ENCODE peak calls at places on chromosome 19, in four cellular contexts. One of them, this sample, is unnamed.

GRCh38 chr19:56765107-56765506 is 75.4 kb downstream of the PEG3 start:
- DNase-seq in K562: no peak
- DNase-seq in stimulated activated CD4-positive, alpha-beta T cell treated with anti-CD3 and anti-CD28 coated beads, Interleukin-2, amount 100 ng/mL, for 48 hours: no peak
- DNase-seq in stromal cell of bone marrow: peak; percentile 2
- DNase-seq in this sample: no peak

GRCh38 chr19:11570039-11570462 is 7.4 kb downstream of the ACP5 start:
- DNase-seq in stimulated activated CD4-positive, alpha-beta T cell treated with anti-CD3 and anti-CD28 coated beads, Interleukin-2, amount 100 ng/mL, for 48 hours: no peak
- DNase-seq in stromal cell of bone marrow: no peak
- DNase-seq in K562: no peak
- DNase-seq in this sample: no peak

GRCh38 chr19:33501957-33502356 is 19.6 kb downstream of the PEPD start:
- DNase-seq in stimulated activated CD4-positive, alpha-beta T cell treated with anti-CD3 and anti-CD28 coated beads, Interleukin-2, amount 100 ng/mL, for 48 hours: no peak
- DNase-seq in K562: no peak
- DNase-seq in stromal cell of bone marrow: no peak
- DNase-seq in this sample: no peak

GRCh38 chr19:57362997-57363705 is at the start of the genes TRAPPC2B and ZNF547:
- DNase-seq in K562: peak; percentile 90
- DNase-seq in stromal cell of bone marrow: peak; percentile 99
- DNase-seq in stimulated activated CD4-positive, alpha-beta T cell treated with anti-CD3 and anti-CD28 coated beads, Interleukin-2, amount 100 ng/mL, for 48 hours: peak; percentile 94
- DNase-seq in this sample: peak; percentile 90

GRCh38 chr19:6213696-6214585 is 65.8 kb downstream of the MLLT1 start:
- DNase-seq in K562: no peak
- DNase-seq in stimulated activated CD4-positive, alpha-beta T cell treated with anti-CD3 and anti-CD28 coated beads, Interleukin-2, amount 100 ng/mL, for 48 hours: no peak
- DNase-seq in stromal cell of bone marrow: no peak
- DNase-seq in this sample: no peak

GRCh38 chr19:28864577-28865042 is 348.3 kb downstream of the UQCRFS1 start:
- DNase-seq in stimulated activated CD4-positive, alpha-beta T cell treated with anti-CD3 and anti-CD28 coated beads, Interleukin-2, amount 100 ng/mL, for 48 hours: no peak
- DNase-seq in stromal cell of bone marrow: no peak
- DNase-seq in K562: no peak
- DNase-seq in this sample: no peak

GRCh38 chr19:38596057-38596981 is 21.4 kb downstream of the MAP4K1 start:
- DNase-seq in stimulated activated CD4-positive, alpha-beta T cell treated with anti-CD3 and anti-CD28 coated beads, Interleukin-2, amount 100 ng/mL, for 48 hours: peak; percentile 15
- DNase-seq in K562: peak; percentile 95
- DNase-seq in stromal cell of bone marrow: no peak
- DNase-seq in this sample: peak; percentile 92

GRCh38 chr19:38095411-38096308 is 128.4 kb downstream of the DPF1 start:
- DNase-seq in stromal cell of bone marrow: peak; percentile 38
- DNase-seq in stimulated activated CD4-positive, alpha-beta T cell treated with anti-CD3 and anti-CD28 coated beads, Interleukin-2, amount 100 ng/mL, for 48 hours: peak; percentile 49
- DNase-seq in K562: peak; percentile 85
- DNase-seq in this sample: peak; percentile 76

GRCh38 chr19:55212447-55212846 is 3.1 kb upstream of the PTPRH start:
- DNase-seq in stromal cell of bone marrow: no peak
- DNase-seq in stimulated activated CD4-positive, alpha-beta T cell treated with anti-CD3 and anti-CD28 coated beads, Interleukin-2, amount 100 ng/mL, for 48 hours: peak; percentile 48
- DNase-seq in K562: peak; percentile 89
- DNase-seq in this sample: no peak

GRCh38 chr19:45575216-45575615 is 9.4 kb downstream of the OPA3 start:
- DNase-seq in K562: no peak
- DNase-seq in stimulated activated CD4-positive, alpha-beta T cell treated with anti-CD3 and anti-CD28 coated beads, Interleukin-2, amount 100 ng/mL, for 48 hours: no peak
- DNase-seq in stromal cell of bone marrow: no peak
- DNase-seq in this sample: no peak

GRCh38 chr19:9847087-9847671 is 12.1 kb downstream of the PIN1 start:
- DNase-seq in stimulated activated CD4-positive, alpha-beta T cell treated with anti-CD3 and anti-CD28 coated beads, Interleukin-2, amount 100 ng/mL, for 48 hours: peak; percentile 33
- DNase-seq in K562: peak; percentile 73
- DNase-seq in stromal cell of bone marrow: peak; percentile 84
- DNase-seq in this sample: peak; percentile 64

GRCh38 chr19:11887618-11888531 is at the start of gene ZNF69:
- DNase-seq in stimulated activated CD4-positive, alpha-beta T cell treated with anti-CD3 and anti-CD28 coated beads, Interleukin-2, amount 100 ng/mL, for 48 hours: peak; percentile 45
- DNase-seq in K562: peak; percentile 84
- DNase-seq in stromal cell of bone marrow: peak; percentile 42
- DNase-seq in this sample: no peak

GRCh38 chr19:54481326-54481930 is 8.3 kb upstream of the CDC42EP5 start:
- DNase-seq in stromal cell of bone marrow: no peak
- DNase-seq in stimulated activated CD4-positive, alpha-beta T cell treated with anti-CD3 and anti-CD28 coated beads, Interleukin-2, amount 100 ng/mL, for 48 hours: no peak
- DNase-seq in K562: peak; percentile 66
- DNase-seq in this sample: peak; percentile 65

GRCh38 chr19:20660473-20660872 is 898 bp downstream of the ZNF626 start:
- DNase-seq in stimulated activated CD4-positive, alpha-beta T cell treated with anti-CD3 and anti-CD28 coated beads, Interleukin-2, amount 100 ng/mL, for 48 hours: no peak
- DNase-seq in K562: peak; percentile 34
- DNase-seq in stromal cell of bone marrow: no peak
- DNase-seq in this sample: no peak

GRCh38 chr19:21611659-21612402 is 106.4 kb downstream of the ZNF429 start:
- DNase-seq in K562: peak; percentile 50
- DNase-seq in stromal cell of bone marrow: no peak
- DNase-seq in stimulated activated CD4-positive, alpha-beta T cell treated with anti-CD3 and anti-CD28 coated beads, Interleukin-2, amount 100 ng/mL, for 48 hours: no peak
- DNase-seq in this sample: no peak

GRCh38 chr19:3108775-3109174 is 14.6 kb downstream of the GNA11 start:
- DNase-seq in K562: peak; percentile 84
- DNase-seq in stromal cell of bone marrow: peak; percentile 21
- DNase-seq in stimulated activated CD4-positive, alpha-beta T cell treated with anti-CD3 and anti-CD28 coated beads, Interleukin-2, amount 100 ng/mL, for 48 hours: peak; percentile 62
- DNase-seq in this sample: peak; percentile 67

GRCh38 chr19:29872224-29872731 is 60.5 kb downstream of the CCNE1 start:
- DNase-seq in stromal cell of bone marrow: no peak
- DNase-seq in stimulated activated CD4-positive, alpha-beta T cell treated with anti-CD3 and anti-CD28 coated beads, Interleukin-2, amount 100 ng/mL, for 48 hours: no peak
- DNase-seq in K562: peak; percentile 60
- DNase-seq in this sample: no peak

GRCh38 chr19:11092181-11092538 is 2.9 kb downstream of the LDLR start:
- DNase-seq in stimulated activated CD4-positive, alpha-beta T cell treated with anti-CD3 and anti-CD28 coated beads, Interleukin-2, amount 100 ng/mL, for 48 hours: no peak
- DNase-seq in K562: no peak
- DNase-seq in stromal cell of bone marrow: peak; percentile 66
- DNase-seq in this sample: no peak

GRCh38 chr19:51712461-51713081 is 11.2 kb downstream of the HAS1 start:
- DNase-seq in stromal cell of bone marrow: no peak
- DNase-seq in stimulated activated CD4-positive, alpha-beta T cell treated with anti-CD3 and anti-CD28 coated beads, Interleukin-2, amount 100 ng/mL, for 48 hours: no peak
- DNase-seq in K562: peak; percentile 65
- DNase-seq in this sample: peak; percentile 50

GRCh38 chr19:32581704-32582164 is 744 bp downstream of the PDCD5 start:
- DNase-seq in stimulated activated CD4-positive, alpha-beta T cell treated with anti-CD3 and anti-CD28 coated beads, Interleukin-2, amount 100 ng/mL, for 48 hours: no peak
- DNase-seq in stromal cell of bone marrow: no peak
- DNase-seq in K562: peak; percentile 60
- DNase-seq in this sample: peak; percentile 35

GRCh38 chr19:5952193-5953033 is 25.5 kb downstream of the RANBP3 start:
- DNase-seq in K562: no peak
- DNase-seq in stimulated activated CD4-positive, alpha-beta T cell treated with anti-CD3 and anti-CD28 coated beads, Interleukin-2, amount 100 ng/mL, for 48 hours: no peak
- DNase-seq in stromal cell of bone marrow: no peak
- DNase-seq in this sample: no peak

GRCh38 chr19:16801599-16801998 is 27.6 kb upstream of the SIN3B start:
- DNase-seq in K562: peak; percentile 15
- DNase-seq in stromal cell of bone marrow: peak; percentile 38
- DNase-seq in stimulated activated CD4-positive, alpha-beta T cell treated with anti-CD3 and anti-CD28 coated beads, Interleukin-2, amount 100 ng/mL, for 48 hours: no peak
- DNase-seq in this sample: peak; percentile 61

GRCh38 chr19:11377756-11378155 is 3.3 kb downstream of the SWSAP1 start:
- DNase-seq in stimulated activated CD4-positive, alpha-beta T cell treated with anti-CD3 and anti-CD28 coated beads, Interleukin-2, amount 100 ng/mL, for 48 hours: no peak
- DNase-seq in K562: no peak
- DNase-seq in stromal cell of bone marrow: no peak
- DNase-seq in this sample: no peak

GRCh38 chr19:44912854-44913253 is 1.6 kb upstream of the APOC1 start:
- DNase-seq in stimulated activated CD4-positive, alpha-beta T cell treated with anti-CD3 and anti-CD28 coated beads, Interleukin-2, amount 100 ng/mL, for 48 hours: no peak
- DNase-seq in K562: no peak
- DNase-seq in stromal cell of bone marrow: no peak
- DNase-seq in this sample: no peak

This sample was measured in HEK293T.